ENCODE peak calls at places on chromosomes 4 and X, in ten cellular contexts. P, I, Z, Q, T, A, E, N, H and W are unnamed samples.

GRCh38 chrX:526295-527224 is 104.0 kb upstream of the SHOX start:
- DNase-seq in P (no peak), I (no peak), Z (peak), Q (no peak), T (no peak), A (no peak), E (no peak), N (no peak), H (no peak), W (no peak)

GRCh38 chr4:80213117-80213815 is 16.0 kb downstream of the PRDM8 start:
- DNase-seq in P (no peak), I (no peak), Z (no peak), Q (no peak), T (no peak), A (no peak), E (no peak), N (no peak), H (no peak), W (no peak)

GRCh38 chrX:110425222-110425621 is 66.6 kb downstream of the RTL9 start:
- DNase-seq in P (no peak), I (no peak), Z (no peak), Q (no peak), T (no peak), A (no peak), E (no peak), N (no peak), H (no peak), W (no peak)

GRCh38 chrX:17563076-17563475 is 174.2 kb upstream of the SCML1 start:
- DNase-seq in P (no peak), I (no peak), Z (no peak), Q (no peak), T (no peak), A (no peak), E (no peak), N (no peak), H (no peak), W (no peak)

GRCh38 chr4:169017971-169018370 is 7.9 kb upstream of the CBR4 start:
- DNase-seq in P (no peak), I (no peak), Z (no peak), Q (no peak), T (no peak), A (no peak), E (no peak), N (no peak), H (no peak), W (no peak)

GRCh38 chr4:36471903-36472302 is 190.5 kb downstream of the DTHD1 start:
- DNase-seq in P (no peak), I (no peak), Z (no peak), Q (no peak), T (no peak), A (no peak), E (no peak), N (no peak), H (no peak), W (no peak)

GRCh38 chrX:119655125-119655524 is 37.8 kb downstream of the SEPTIN6 start:
- DNase-seq in P (peak), I (no peak), Z (no peak), Q (no peak), T (no peak), A (peak), E (no peak), N (no peak), H (no peak), W (peak)

GRCh38 chrX:129747533-129747932 is 8.8 kb downstream of the XPNPEP2 start:
- DNase-seq in P (no peak), I (no peak), Z (no peak), Q (peak), T (no peak), A (no peak), E (no peak), N (no peak), H (no peak), W (no peak)

GRCh38 chrX:69615779-69616519 is at the start of gene EDA:
- DNase-seq in P (peak), I (peak), Z (peak), Q (peak), T (peak), A (peak), E (peak), N (peak), H (peak), W (peak)

GRCh38 chr4:77818667-77819408 is at the start of gene CNOT6L:
- DNase-seq in P (peak), I (peak), Z (peak), Q (peak), T (peak), A (peak), E (peak), N (peak), H (peak), W (peak)

GRCh38 chrX:35919536-35920309 is at the start of gene CFAP47:
- DNase-seq in P (no peak), I (no peak), Z (peak), Q (no peak), T (peak), A (no peak), E (no peak), N (peak), H (no peak), W (peak)

GRCh38 chr4:145904413-145905177 is 34.0 kb downstream of the ZNF827 start:
- DNase-seq in P (no peak), I (no peak), Z (no peak), Q (no peak), T (peak), A (no peak), E (no peak), N (no peak), H (no peak), W (no peak)

GRCh38 chr4:60565558-60565957 is 634.6 kb upstream of the ADGRL3 start:
- DNase-seq in P (no peak), I (no peak), Z (no peak), Q (no peak), T (no peak), A (no peak), E (no peak), N (no peak), H (no peak), W (no peak)

GRCh38 chr4:7865533-7865932 is 74.1 kb downstream of the AFAP1 start:
- DNase-seq in P (no peak), I (no peak), Z (no peak), Q (peak), T (no peak), A (no peak), E (no peak), N (no peak), H (no peak), W (no peak)

GRCh38 chrX:38692961-38693360 is 108.3 kb upstream of the MID1IP1 start:
- DNase-seq in P (no peak), I (no peak), Z (no peak), Q (no peak), T (no peak), A (no peak), E (no peak), N (no peak), H (no peak), W (no peak)

GRCh38 chr4:61376301-61376700 is 176.2 kb downstream of the ADGRL3 start:
- DNase-seq in P (no peak), I (no peak), Z (no peak), Q (no peak), T (no peak), A (no peak), E (no peak), N (no peak), H (no peak), W (no peak)

GRCh38 chrX:124098089-124098488 is 136.6 kb downstream of the STAG2 start:
- DNase-seq in P (no peak), I (no peak), Z (no peak), Q (no peak), T (no peak), A (no peak), E (no peak), N (no peak), H (no peak), W (no peak)

GRCh38 chr4:64911846-64912245 is 502.6 kb upstream of the TECRL start:
- DNase-seq in P (no peak), I (no peak), Z (no peak), Q (no peak), T (no peak), A (no peak), E (no peak), N (no peak), H (no peak), W (no peak)

GRCh38 chr4:11343536-11343935 is 85.2 kb downstream of the HS3ST1 start:
- DNase-seq in P (no peak), I (no peak), Z (no peak), Q (no peak), T (no peak), A (no peak), E (peak), N (no peak), H (no peak), W (no peak)

GRCh38 chr4:33054161-33054560 is 2334.0 kb downstream of the PCDH7 start:
- DNase-seq in P (no peak), I (no peak), Z (no peak), Q (no peak), T (no peak), A (no peak), E (no peak), N (no peak), H (no peak), W (no peak)

GRCh38 chrX:40245411-40246140 is 147.8 kb upstream of the BCOR start:
- DNase-seq in P (no peak), I (no peak), Z (no peak), Q (no peak), T (no peak), A (peak), E (no peak), N (no peak), H (no peak), W (peak)

GRCh38 chrX:6849711-6850415 is 297.6 kb upstream of the STS start:
- DNase-seq in P (no peak), I (no peak), Z (no peak), Q (no peak), T (no peak), A (no peak), E (no peak), N (no peak), H (no peak), W (no peak)

GRCh38 chr4:13454786-13455185 is 29.4 kb downstream of the RAB28 start:
- DNase-seq in P (no peak), I (no peak), Z (no peak), Q (no peak), T (no peak), A (no peak), E (no peak), N (no peak), H (no peak), W (no peak)

GRCh38 chrX:120517936-120518335 is 42.8 kb downstream of the CUL4B start:
- DNase-seq in P (no peak), I (no peak), Z (no peak), Q (no peak), T (no peak), A (no peak), E (no peak), N (no peak), H (no peak), W (no peak)

GRCh38 chrX:68699960-68700746 is 52.7 kb downstream of the STARD8 start:
- DNase-seq in P (no peak), I (no peak), Z (no peak), Q (no peak), T (no peak), A (no peak), E (no peak), N (no peak), H (no peak), W (no peak)

GRCh38 chr4:152690706-152691651 is 11.2 kb upstream of the TMEM154 start:
- DNase-seq in P (no peak), I (no peak), Z (no peak), Q (no peak), T (no peak), A (no peak), E (no peak), N (no peak), H (no peak), W (no peak)

GRCh38 chrX:31527455-31528126 is 455.8 kb upstream of the FTHL17 start:
- DNase-seq in P (no peak), I (no peak), Z (no peak), Q (no peak), T (no peak), A (no peak), E (no peak), N (no peak), H (no peak), W (no peak)

GRCh38 chrX:111207851-111208250 is 62.4 kb downstream of the CAPN6 start:
- DNase-seq in P (no peak), I (no peak), Z (no peak), Q (peak), T (no peak), A (no peak), E (no peak), N (no peak), H (no peak), W (peak)

GRCh38 chrX:86171366-86171765 is 23.1 kb downstream of the DACH2 start:
- DNase-seq in P (no peak), I (no peak), Z (no peak), Q (no peak), T (no peak), A (no peak), E (no peak), N (no peak), H (no peak), W (no peak)

GRCh38 chrX:47749185-47749967 is 87.3 kb upstream of the ZNF81 start:
- DNase-seq in P (no peak), I (no peak), Z (no peak), Q (no peak), T (no peak), A (peak), E (no peak), N (no peak), H (no peak), W (no peak)

GRCh38 chr4:74320559-74321118 is 12.4 kb downstream of the EPGN start:
- DNase-seq in P (peak), I (no peak), Z (peak), Q (no peak), T (peak), A (no peak), E (no peak), N (peak), H (no peak), W (peak)

GRCh38 chr4:8537041-8537461 is 43.1 kb upstream of the GPR78 start:
- DNase-seq in P (no peak), I (peak), Z (peak), Q (peak), T (peak), A (peak), E (no peak), N (peak), H (no peak), W (peak)

GRCh38 chrX:6708041-6708440 is 173.1 kb upstream of the VCX3A start:
- DNase-seq in P (no peak), I (no peak), Z (no peak), Q (no peak), T (no peak), A (no peak), E (no peak), N (no peak), H (no peak), W (no peak)

GRCh38 chrX:11293113-11293512 is at the start of gene AMELX:
- DNase-seq in P (no peak), I (no peak), Z (no peak), Q (no peak), T (no peak), A (no peak), E (no peak), N (no peak), H (no peak), W (no peak)

GRCh38 chr4:7295917-7296660 is 103.8 kb downstream of the SORCS2 start:
- DNase-seq in P (peak), I (no peak), Z (peak), Q (no peak), T (peak), A (peak), E (no peak), N (no peak), H (no peak), W (no peak)

GRCh38 chr4:110613710-110614109 is 9.2 kb downstream of the PITX2 start:
- DNase-seq in P (no peak), I (no peak), Z (no peak), Q (no peak), T (no peak), A (no peak), E (no peak), N (no peak), H (no peak), W (no peak)
- H3K4me3 ChIP-seq in P (no peak), I (no peak), Z (no peak), Q (no peak), T (no peak), A (no peak), E (no peak), N (no peak), H (no peak), W (no peak)

GRCh38 chr4:25159837-25160713 is at the start of gene SEPSECS:
- DNase-seq in P (peak), I (peak), Z (peak), Q (peak), T (peak), A (peak), E (peak), N (peak), H (peak), W (peak)
- TF ChIP-seq POLR2A in P (peak), I (no peak), Z (peak), Q (no peak), T (peak), A (peak), E (no peak), N (no peak), H (peak), W (peak)

DNA sequence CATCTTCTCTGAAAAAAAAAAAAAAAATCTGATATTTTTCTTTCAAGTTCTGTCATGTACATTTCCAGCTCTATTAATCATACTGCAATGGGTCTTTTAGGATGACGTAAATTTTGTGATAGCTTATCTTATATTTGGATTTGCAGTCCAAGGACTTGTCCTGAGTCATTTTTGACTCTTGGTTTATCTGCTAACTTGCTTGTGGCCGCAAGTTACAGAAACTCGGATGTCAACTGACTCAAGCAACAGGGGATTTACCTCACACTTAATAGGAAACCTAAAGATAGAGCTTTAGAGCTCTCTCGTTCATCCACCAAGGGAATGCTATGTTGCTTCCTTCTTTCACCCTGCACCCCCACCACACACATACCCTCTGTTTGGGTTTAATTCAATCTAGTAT is 1433.8 kb upstream of the TENM3 start:
- DNase-seq in P (no peak), I (no peak), Z (no peak), Q (no peak), T (no peak), A (no peak), E (no peak), N (no peak), H (no peak), W (no peak)
- TF ChIP-seq EP300 in P (no peak), I (no peak), Z (no peak), Q (no peak), T (no peak), A (no peak), E (no peak), N (no peak), H (no peak), W (no peak)

GRCh38 chrX:15881498-15881897 is 26.9 kb upstream of the AP1S2 start:
- DNase-seq in P (no peak), I (no peak), Z (no peak), Q (no peak), T (no peak), A (no peak), E (no peak), N (no peak), H (no peak), W (no peak)

GRCh38 chrX:15882704-15883539 is 28.3 kb upstream of the AP1S2 start:
- DNase-seq in P (no peak), I (no peak), Z (no peak), Q (no peak), T (no peak), A (no peak), E (no peak), N (no peak), H (no peak), W (no peak)

GRCh38 chrX:15888062-15888461 is 33.4 kb upstream of the AP1S2 start:
- DNase-seq in P (no peak), I (no peak), Z (no peak), Q (no peak), T (no peak), A (no peak), E (no peak), N (no peak), H (no peak), W (no peak)

DNA sequence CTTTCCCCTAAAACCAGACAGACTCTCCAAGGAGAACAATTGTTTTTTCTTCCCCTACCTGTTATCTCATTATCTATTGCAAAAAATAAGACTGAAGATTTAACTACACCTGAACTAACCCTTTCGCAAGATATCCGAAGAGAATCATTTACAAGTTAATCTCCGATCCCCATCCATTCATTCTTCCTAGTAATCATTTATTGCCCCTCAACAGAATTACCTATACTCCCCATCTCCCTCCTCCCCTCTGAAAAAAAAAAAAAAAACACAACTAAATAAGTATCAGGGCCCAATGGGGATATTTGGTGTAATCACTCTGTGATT is 28.9 kb upstream of the AP1S2 start:
- DNase-seq in P (no peak), I (no peak), Z (no peak), Q (no peak), T (no peak), A (no peak), E (no peak), N (no peak), H (no peak), W (no peak)
- H3K4me3 ChIP-seq in P (no peak), I (no peak), Z (no peak), Q (no peak), T (no peak), A (no peak), E (no peak), N (no peak), H (no peak), W (no peak)

DNA sequence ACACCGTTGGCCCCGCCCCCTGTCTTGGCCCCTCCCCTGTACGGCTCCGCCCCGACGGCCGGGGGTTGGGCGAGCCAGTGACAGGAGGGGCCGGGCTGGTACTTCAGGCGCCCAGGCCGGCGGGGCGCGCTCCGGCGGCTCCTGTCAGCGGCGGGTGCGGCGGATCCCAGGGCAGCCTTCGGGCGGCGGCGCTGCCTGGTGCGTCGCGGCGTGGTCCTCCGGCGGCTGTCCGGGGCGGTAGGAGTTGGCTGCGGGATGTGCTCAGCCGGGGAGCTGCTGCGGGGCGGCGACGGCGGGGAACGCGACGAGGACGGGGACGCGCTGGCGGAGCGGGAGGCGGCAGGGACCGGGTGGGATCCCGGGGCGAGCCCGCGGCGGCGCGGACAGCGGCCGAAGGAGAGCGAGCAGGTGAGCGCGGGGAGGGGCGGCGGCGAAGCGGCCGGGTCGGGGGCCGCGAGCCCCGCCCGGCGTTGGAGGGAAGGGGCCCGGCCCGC is at the start of gene FAM241A:
- DNase-seq in P (peak), I (peak), Z (peak), Q (peak), T (peak), A (peak), E (peak), N (peak), H (peak), W (peak)
- TF ChIP-seq POLR2A in P (no peak), I (peak), Z (peak), Q (no peak), T (peak), A (peak), E (peak), N (no peak), H (peak), W (no peak)

GRCh38 chr4:185235480-185236154 is 26.2 kb downstream of the SNX25 start:
- DNase-seq in P (no peak), I (no peak), Z (no peak), Q (no peak), T (peak), A (no peak), E (no peak), N (no peak), H (no peak), W (no peak)
- TF ChIP-seq EP300 in P (peak), I (no peak), Z (no peak), Q (no peak), T (no peak), A (no peak), E (no peak), N (no peak), H (no peak), W (no peak)

DNA sequence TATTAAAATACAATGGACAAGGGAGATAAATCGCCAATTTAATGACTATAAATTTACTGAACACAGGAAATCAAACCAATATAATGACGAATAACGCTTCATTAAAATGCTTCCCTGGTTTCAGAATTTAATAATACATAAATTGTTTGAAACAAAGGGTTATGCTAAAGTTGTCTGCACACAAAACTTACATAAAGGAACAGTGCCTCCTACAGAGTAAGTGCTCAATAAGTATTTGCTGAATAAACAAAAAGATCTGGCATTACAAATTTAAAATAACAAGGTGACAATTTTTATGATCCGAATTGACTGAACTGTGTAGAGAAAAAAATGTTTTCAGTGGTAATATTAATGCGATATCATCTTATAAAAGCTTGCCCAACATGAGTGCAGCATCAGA is 69.6 kb downstream of the NOCT start:
- DNase-seq in P (no peak), I (no peak), Z (no peak), Q (no peak), T (no peak), A (no peak), E (no peak), N (no peak), H (no peak), W (no peak)
- H3K4me3 ChIP-seq in P (peak), I (peak), Z (peak), Q (peak), T (peak), A (peak), E (peak), N (peak), H (peak), W (no peak)